ENCODE peak calls at places on chromosomes 3 and 15, in six cellular contexts. R, O, N, Y, W and E are unnamed samples.

GRCh38 chr3:4996771-4997291 is 17.6 kb downstream of the BHLHE40 start:
- DNase-seq in R (no peak), N (no peak), W (no peak), Y (no peak), O (no peak), E (no peak)

GRCh38 chr15:55774113-55774970 is 31.4 kb upstream of the PRTG start:
- DNase-seq in O (no peak), R (no peak), Y (peak), N (peak), W (peak), E (no peak)

GRCh38 chr3:55607844-55608243 is 120.7 kb upstream of the WNT5A start:
- DNase-seq in Y (no peak), N (no peak), O (no peak), W (no peak), R (no peak), E (no peak)

GRCh38 chr3:131973731-131974130 is 61.1 kb downstream of the CPNE4 start:
- DNase-seq in Y (no peak), W (no peak), O (no peak), R (no peak), N (peak), E (no peak)

GRCh38 chr3:181541414-181541813 is 170.3 kb upstream of the SOX2 start:
- DNase-seq in N (no peak), O (no peak), Y (no peak), R (no peak), W (peak), E (no peak)

GRCh38 chr3:67301556-67301955 is 303.4 kb downstream of the KBTBD8 start:
- DNase-seq in O (no peak), R (no peak), Y (no peak), W (no peak), N (no peak), E (no peak)

GRCh38 chr15:31470756-31471155 is 144.1 kb downstream of the KLF13 start:
- DNase-seq in O (no peak), W (no peak), Y (no peak), R (no peak), N (no peak), E (no peak)

GRCh38 chr3:44984335-44984734 is 8.3 kb downstream of the EXOSC7 start:
- DNase-seq in Y (peak), O (no peak), R (no peak), N (no peak), W (no peak), E (no peak)

GRCh38 chr15:90756916-90757315 is 39.8 kb downstream of the BLM start:
- DNase-seq in Y (no peak), R (no peak), O (no peak), N (no peak), W (no peak), E (no peak)

GRCh38 chr3:118137783-118138182 is 896.9 kb downstream of the IGSF11 start:
- DNase-seq in W (no peak), R (no peak), N (no peak), O (no peak), Y (no peak), E (no peak)

GRCh38 chr15:92884459-92884812 is 15.7 kb upstream of the CHD2 start:
- DNase-seq in O (no peak), Y (no peak), R (no peak), N (no peak), W (no peak), E (no peak)

GRCh38 chr3:6805236-6805635 is 55.7 kb upstream of the GRM7 start:
- DNase-seq in O (no peak), N (no peak), W (peak), R (no peak), Y (no peak), E (no peak)

GRCh38 chr3:194346621-194347020 is 4.5 kb downstream of the CPN2 start:
- DNase-seq in O (no peak), N (no peak), Y (no peak), R (no peak), W (no peak), E (no peak)

GRCh38 chr15:64681424-64682024 is 93.9 kb downstream of the RBPMS2 start:
- DNase-seq in Y (peak), O (peak), W (peak), R (no peak), N (peak), E (no peak)

GRCh38 chr3:11154036-11154952 is at the start of gene HRH1:
- DNase-seq in W (peak), Y (peak), O (no peak), N (peak), R (no peak), E (no peak)

GRCh38 chr3:177811111-177811510 is 613.8 kb upstream of the TBL1XR1 start:
- DNase-seq in Y (peak), R (no peak), W (no peak), O (no peak), N (no peak), E (no peak)

GRCh38 chr15:84791763-84792162 is 25.4 kb upstream of the ALPK3 start:
- DNase-seq in R (no peak), W (no peak), Y (no peak), O (no peak), N (no peak), E (no peak)

GRCh38 chr3:140167600-140168281 is 232.8 kb downstream of the CLSTN2 start:
- DNase-seq in W (no peak), N (no peak), Y (no peak), R (no peak), O (no peak), E (no peak)

GRCh38 chr15:90557651-90558084 is 27.9 kb downstream of the CRTC3 start:
- DNase-seq in R (no peak), N (no peak), O (no peak), W (no peak), Y (no peak), E (peak)

GRCh38 chr3:47444103-47444502 is 31.6 kb downstream of the SCAP start:
- DNase-seq in W (no peak), O (no peak), Y (no peak), N (no peak), R (no peak), E (no peak)

GRCh38 chr15:74291101-74292071 is 55.3 kb downstream of the CCDC33 start:
- DNase-seq in W (peak), Y (peak), R (peak), O (peak), N (peak), E (no peak)

GRCh38 chr3:45915518-45916231 is 27.6 kb upstream of the CXCR6 start:
- DNase-seq in N (peak), W (peak), R (peak), O (peak), Y (peak), E (peak)

GRCh38 chr3:59189561-59190338 is 139.9 kb upstream of the CFAP20DC start:
- DNase-seq in Y (no peak), N (no peak), O (no peak), W (peak), R (no peak), E (no peak)

GRCh38 chr3:192133271-192133670 is 594.1 kb downstream of the FGF12 start:
- DNase-seq in W (no peak), Y (no peak), N (no peak), O (no peak), R (no peak), E (no peak)

GRCh38 chr15:69165637-69166025 is 5.2 kb downstream of the GLCE start:
- DNase-seq in Y (no peak), W (no peak), R (no peak), N (no peak), O (no peak), E (no peak)

DNA sequence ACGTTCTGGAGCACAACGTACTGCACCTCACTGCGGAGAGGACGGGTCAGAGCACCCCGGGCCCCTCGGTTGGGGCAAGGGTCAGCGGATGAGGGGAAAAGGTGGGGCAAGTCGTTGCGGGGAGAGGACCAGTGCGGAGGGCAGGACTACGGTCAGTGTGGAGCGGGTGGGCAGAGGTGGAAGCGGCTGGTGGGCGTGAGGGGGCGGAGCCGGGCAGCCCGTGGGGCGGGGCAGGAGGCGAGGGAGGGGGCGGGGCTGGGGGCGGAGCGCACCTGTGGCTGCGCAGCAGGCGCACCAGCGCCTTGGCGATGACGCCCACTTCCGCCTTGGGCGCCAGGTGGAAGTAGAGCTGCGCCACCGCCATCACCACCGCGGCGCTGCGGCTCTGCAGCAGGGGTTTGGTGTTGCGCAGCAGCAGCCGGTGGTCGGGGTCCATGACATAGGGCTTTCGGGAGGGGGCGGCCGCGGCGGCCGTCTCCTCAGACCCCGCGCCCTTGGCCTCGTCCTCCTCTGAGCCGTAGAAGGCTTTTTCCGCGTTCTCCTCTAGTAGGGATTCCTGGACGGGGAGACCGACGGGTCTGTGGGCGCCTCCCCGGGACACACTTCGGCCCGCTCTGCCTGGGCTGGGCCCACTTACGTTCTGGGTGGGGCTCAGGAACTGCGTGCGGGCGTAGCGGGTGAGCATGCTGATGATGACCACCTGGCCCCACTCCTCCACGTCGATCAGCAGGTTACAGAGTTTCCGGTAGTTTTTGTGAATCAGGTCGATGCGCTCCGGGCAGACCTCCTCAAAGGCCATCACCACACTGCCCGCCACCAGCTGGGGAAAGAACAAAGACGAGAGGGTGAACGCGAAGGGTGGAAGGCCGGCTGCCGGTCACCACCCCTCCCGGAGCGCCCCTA is 29.2 kb downstream of the AP3B2 start:
- DNase-seq in Y (no peak), N (peak), R (no peak), O (no peak), W (peak), E (no peak)
- TF ChIP-seq CTCF in Y (no peak), N (peak), R (no peak), O (no peak), W (peak), E (no peak)

DNA sequence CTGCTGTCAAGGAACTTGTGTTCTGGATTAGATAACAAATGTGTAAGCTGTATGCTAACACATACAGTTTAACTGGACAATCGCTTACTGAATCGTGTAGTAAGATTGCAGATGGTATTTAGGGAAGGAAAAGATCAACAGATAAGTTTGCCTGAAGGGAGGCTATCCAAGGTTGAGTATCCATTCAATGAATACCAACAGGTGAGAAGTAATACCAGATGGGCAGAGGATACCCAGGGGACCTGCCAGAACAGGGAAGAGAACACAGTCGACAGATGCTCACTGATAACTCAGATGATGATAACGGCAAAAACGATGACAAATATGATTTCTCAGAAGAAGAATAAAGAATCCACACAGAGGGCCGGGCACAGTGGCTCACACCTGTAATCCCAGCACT is 3.2 kb upstream of the UACA start:
- DNase-seq in N (no peak), Y (no peak), R (no peak), O (no peak), W (no peak), E (no peak)
- H3K4me3 ChIP-seq in N (no peak), Y (no peak), R (no peak), O (no peak), W (no peak), E (no peak)

GRCh38 chr3:145735631-145736030 is 425.4 kb downstream of the PLOD2 start:
- DNase-seq in R (no peak), W (peak), O (no peak), Y (no peak), N (no peak), E (no peak)
- TF ChIP-seq CTCF in R (no peak), W (no peak), O (no peak), Y (no peak), N (no peak), E (no peak)

GRCh38 chr3:143786229-143787199 is 61.8 kb downstream of the SLC9A9 start:
- DNase-seq in Y (peak), N (no peak), R (no peak), O (no peak), W (no peak), E (no peak)
- H3K4me3 ChIP-seq in Y (no peak), N (no peak), R (no peak), O (no peak), W (no peak), E (no peak)

GRCh38 chr3:112437146-112438022 is 61.9 kb downstream of the BTLA start:
- DNase-seq in W (peak), N (peak), O (peak), R (no peak), Y (peak), E (no peak)
- TF ChIP-seq CTCF in W (peak), N (peak), O (peak), R (peak), Y (peak), E (peak)

GRCh38 chr15:88257311-88257901 is 867 bp upstream of the NTRK3 start:
- DNase-seq in W (no peak), Y (no peak), N (peak), R (no peak), O (no peak), E (no peak)
- H3K4me3 ChIP-seq in W (no peak), Y (no peak), N (peak), R (peak), O (no peak), E (peak)